ENCODE peak calls at places on chromosomes 4 and X, in nine cellular contexts. K is osteoblast, T is stomach, E is ovary, R is right atrium auricular region, S is body of pancreas, O is transverse colon, H is thyroid gland, F is cardiac muscle cell. Y is an unnamed sample.
A peak's percentile ranks its signal among the peaks of the same experiment; 100 is the strongest.

GRCh38 chr4:7333801-7334421 is 100.8 kb downstream of the PSAPL1 start:
- DNase-seq in K (peak; percentile 86), T (no peak), E (peak; percentile 45), R (no peak), S (no peak), O (no peak), H (no peak), F (no peak), Y (no peak)

GRCh38 chr4:184328022-184328736 is 110.5 kb upstream of the ENPP6 start:
- DNase-seq in K (no peak), T (no peak), E (no peak), R (peak; percentile 36), S (no peak), O (no peak), H (peak; percentile 50), F (no peak), Y (no peak)

GRCh38 chrX:106177106-106177981 is 9.2 kb downstream of the PWWP3B start:
- DNase-seq in K (no peak), T (no peak), E (peak; percentile 86), R (no peak), S (peak; percentile 18), O (no peak), H (peak; percentile 83), F (peak; percentile 93), Y (peak; percentile 5)

GRCh38 chr4:119897260-119897659 is 169.4 kb downstream of the MAD2L1 start:
- DNase-seq in K (no peak), T (no peak), E (no peak), R (no peak), S (no peak), O (no peak), H (no peak), F (no peak), Y (no peak)

GRCh38 chr4:173008436-173008835 is 160.2 kb upstream of the GALNT7 start:
- DNase-seq in K (no peak), T (no peak), E (no peak), R (no peak), S (no peak), O (no peak), H (no peak), F (no peak), Y (no peak)

GRCh38 chr4:132737344-132737743 is 411.8 kb upstream of the PCDH10 start:
- DNase-seq in K (no peak), T (no peak), E (no peak), R (no peak), S (no peak), O (no peak), H (no peak), F (peak; percentile 33), Y (peak; percentile 12)

GRCh38 chrX:124328765-124329164 is 3.7 kb upstream of the TEX13D start:
- DNase-seq in K (no peak), T (no peak), E (no peak), R (no peak), S (no peak), O (no peak), H (no peak), F (no peak), Y (no peak)

GRCh38 chr4:92636038-92636825 is 332.5 kb downstream of the GRID2 start:
- DNase-seq in K (no peak), T (no peak), E (no peak), R (no peak), S (no peak), O (no peak), H (no peak), F (no peak), Y (no peak)

GRCh38 chr4:1041147-1041935 is 29.9 kb downstream of the FGFRL1 start:
- DNase-seq in K (peak; percentile 90), T (peak; percentile 43), E (no peak), R (no peak), S (no peak), O (no peak), H (peak; percentile 96), F (no peak), Y (no peak)

GRCh38 chrX:134377537-134377936 is 82.4 kb upstream of the HPRT1 start:
- DNase-seq in K (no peak), T (no peak), E (peak; percentile 32), R (no peak), S (peak; percentile 31), O (no peak), H (peak; percentile 44), F (peak; percentile 73), Y (peak; percentile 22)

GRCh38 chr4:42627887-42628646 is 28.8 kb downstream of the ATP8A1 start:
- DNase-seq in K (no peak), T (peak; percentile 81), E (peak; percentile 77), R (peak; percentile 88), S (peak; percentile 87), O (peak; percentile 53), H (peak; percentile 19), F (no peak), Y (no peak)

GRCh38 chr4:6165766-6166165 is 34.6 kb downstream of the JAKMIP1 start:
- DNase-seq in K (no peak), T (no peak), E (no peak), R (no peak), S (no peak), O (no peak), H (no peak), F (no peak), Y (no peak)

GRCh38 chrX:46015653-46016052 is 529.6 kb downstream of the ZNF674 start:
- DNase-seq in K (no peak), T (no peak), E (no peak), R (no peak), S (no peak), O (no peak), H (no peak), F (no peak), Y (no peak)

GRCh38 chrX:123648028-123648810 is 84.6 kb downstream of the THOC2 start:
- DNase-seq in K (no peak), T (peak; percentile 61), E (no peak), R (no peak), S (no peak), O (peak; percentile 42), H (peak; percentile 78), F (peak; percentile 70), Y (peak; percentile 67)

GRCh38 chrX:9566150-9566621 is 101.3 kb downstream of the TBL1X start:
- DNase-seq in K (peak; percentile 93), T (peak; percentile 43), E (peak; percentile 70), R (peak; percentile 66), S (peak; percentile 61), O (peak; percentile 51), H (peak; percentile 70), F (no peak), Y (no peak)

GRCh38 chr4:3286335-3287175 is 6.3 kb upstream of the RGS12 start:
- DNase-seq in K (peak; percentile 55), T (peak; percentile 22), E (no peak), R (no peak), S (no peak), O (no peak), H (no peak), F (no peak), Y (no peak)

GRCh38 chrX:42771836-42772335 is 6.1 kb downstream of the PPP1R2C start:
- DNase-seq in K (no peak), T (no peak), E (no peak), R (no peak), S (no peak), O (no peak), H (no peak), F (no peak), Y (no peak)

DNA sequence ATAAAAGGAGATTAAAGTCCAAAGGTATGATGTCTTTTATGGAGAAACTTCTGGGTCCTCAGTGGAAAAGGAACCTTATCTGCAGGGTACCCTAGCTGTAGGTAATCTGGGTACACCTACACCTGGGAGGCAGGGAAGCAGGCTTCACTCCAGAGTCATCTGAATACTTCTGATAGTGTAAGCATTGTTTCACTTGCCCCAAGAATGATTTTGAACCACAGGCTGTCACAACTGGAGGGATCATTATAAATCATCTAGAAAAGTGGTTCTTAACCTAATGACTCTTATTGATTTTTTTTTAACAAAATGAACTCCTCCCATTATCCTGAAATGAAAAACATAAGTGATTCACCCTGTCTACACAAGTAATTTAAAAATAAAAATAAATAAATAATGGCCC is 44.0 kb upstream of the STK26 start:
- DNase-seq in K (no peak), T (no peak), E (no peak), R (no peak), S (no peak), O (no peak), H (no peak), F (no peak), Y (no peak)
- H3K27me3 ChIP-seq in K (peaks cover 14% of the 10 kb centered on the region), T (no peaks in the 10 kb centered on the region), E (no peaks in the 10 kb centered on the region), R (no peaks in the 10 kb centered on the region), S (no peaks in the 10 kb centered on the region), O (no peaks in the 10 kb centered on the region), H (no peaks in the 10 kb centered on the region), F (no peaks in the 10 kb centered on the region), Y (no peaks in the 10 kb centered on the region)

DNA sequence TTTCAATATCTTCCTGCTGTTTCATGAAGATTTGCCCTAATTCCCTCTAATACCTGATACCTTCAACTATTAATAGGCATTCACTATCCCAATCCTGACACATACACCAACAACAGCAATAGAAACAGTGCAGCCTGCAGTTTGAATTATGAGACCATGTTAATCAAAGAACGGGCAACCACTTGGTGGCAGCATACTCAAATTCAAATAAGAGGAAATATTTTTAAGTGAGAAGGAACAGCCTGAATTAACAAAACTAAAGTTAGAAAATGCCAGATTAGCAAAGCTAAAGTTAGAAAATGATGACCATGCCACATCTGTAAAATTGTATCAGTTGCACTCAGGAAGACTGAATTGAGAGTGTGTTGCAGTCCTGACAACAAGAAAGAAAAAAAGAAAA is 204.9 kb downstream of the SMARCA1 start:
- DNase-seq in K (no peak), T (no peak), E (no peak), R (no peak), S (no peak), O (no peak), H (no peak), F (peak; percentile 0), Y (no peak)
- TF ChIP-seq CTCF in K (peak; percentile 45), T (no peak), E (no peak), R (no peak), S (no peak), O (no peak), H (no peak), F (peak; percentile 28), Y (peak; percentile 49)

GRCh38 chrX:153387987-153388721 is 13.0 kb downstream of the PNMA6E start:
- DNase-seq in K (peak; percentile 13), T (no peak), E (peak; percentile 25), R (no peak), S (peak; percentile 48), O (no peak), H (no peak), F (no peak), Y (no peak)
- H3K9me3 ChIP-seq in K (no peaks in the 10 kb centered on the region), T (no peaks in the 10 kb centered on the region), E (no peaks in the 10 kb centered on the region), R (no peaks in the 10 kb centered on the region), S (no peaks in the 10 kb centered on the region), O (no peaks in the 10 kb centered on the region), H (no peaks in the 10 kb centered on the region), F (no peaks in the 10 kb centered on the region), Y (no peaks in the 10 kb centered on the region)

GRCh38 chr4:122341906-122342305 is 36.9 kb upstream of the ADAD1 start:
- DNase-seq in K (peak; percentile 10), T (no peak), E (no peak), R (no peak), S (no peak), O (no peak), H (no peak), F (no peak), Y (no peak)

GRCh38 chr4:122346503-122346902 is 32.3 kb upstream of the ADAD1 start:
- DNase-seq in K (no peak), T (no peak), E (no peak), R (no peak), S (no peak), O (no peak), H (no peak), F (no peak), Y (no peak)

DNA sequence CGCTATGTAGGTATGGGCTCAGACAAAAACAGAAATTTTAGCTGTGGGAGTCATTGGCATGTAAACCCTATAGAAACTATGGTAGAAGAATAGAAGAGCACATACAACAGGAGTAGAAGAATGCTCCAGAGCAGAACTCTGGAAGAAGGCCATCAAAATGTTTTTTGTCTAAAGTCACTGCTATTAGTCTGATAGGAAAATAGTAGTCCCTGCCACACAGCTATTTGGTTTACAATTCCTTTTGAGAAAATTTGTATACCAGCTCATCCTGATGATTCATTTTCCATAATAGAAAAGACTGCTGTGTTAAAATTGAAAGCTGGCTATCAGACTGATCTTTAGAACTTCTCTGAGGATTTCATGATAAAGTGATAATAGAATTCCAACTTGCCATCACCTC is 32.8 kb upstream of the ADAD1 start:
- DNase-seq in K (no peak), T (no peak), E (no peak), R (no peak), S (no peak), O (no peak), H (no peak), F (no peak), Y (no peak)
- H3K27me3 ChIP-seq in K (no peaks in the 10 kb centered on the region), T (no peaks in the 10 kb centered on the region), E (no peaks in the 10 kb centered on the region), R (no peaks in the 10 kb centered on the region), S (no peaks in the 10 kb centered on the region), O (no peaks in the 10 kb centered on the region), H (no peaks in the 10 kb centered on the region), F (no peaks in the 10 kb centered on the region), Y (no peaks in the 10 kb centered on the region)